ENCODE peak calls at places on chromosome 1, in seven cellular contexts. One of them, this sample, is unnamed.

GRCh38 chr1:113605099-113605498 is 154.2 kb downstream of the PHTF1 start:
- DNase-seq in T-helper 1 cell: no peak
- DNase-seq in IMR-90: no peak
- DNase-seq in tibial nerve: no peak
- DNase-seq in CD4-positive, alpha-beta T cell: no peak
- DNase-seq in NCI-H1930: no peak
- DNase-seq in tibial artery: no peak
- DNase-seq in this sample: no peak

GRCh38 chr1:33337994-33338494 is 17.1 kb upstream of the A3GALT2 start:
- DNase-seq in tibial nerve: peak
- DNase-seq in NCI-H1930: no peak
- DNase-seq in T-helper 1 cell: no peak
- DNase-seq in tibial artery: no peak
- DNase-seq in IMR-90: peak
- DNase-seq in CD4-positive, alpha-beta T cell: no peak
- DNase-seq in this sample: no peak

GRCh38 chr1:116359060-116359830 is 13.8 kb upstream of the ATP1A1 start:
- DNase-seq in T-helper 1 cell: no peak
- DNase-seq in CD4-positive, alpha-beta T cell: no peak
- DNase-seq in tibial artery: no peak
- DNase-seq in IMR-90: no peak
- DNase-seq in tibial nerve: no peak
- DNase-seq in NCI-H1930: no peak
- DNase-seq in this sample: no peak

GRCh38 chr1:156664046-156664948 is 12.9 kb downstream of the NES start:
- DNase-seq in tibial artery: no peak
- DNase-seq in T-helper 1 cell: no peak
- DNase-seq in tibial nerve: no peak
- DNase-seq in NCI-H1930: no peak
- DNase-seq in IMR-90: peak
- DNase-seq in CD4-positive, alpha-beta T cell: no peak
- DNase-seq in this sample: no peak

GRCh38 chr1:33966346-33967141 is 102.7 kb downstream of the HMGB4 start:
- DNase-seq in tibial artery: no peak
- DNase-seq in IMR-90: peak
- DNase-seq in NCI-H1930: no peak
- DNase-seq in CD4-positive, alpha-beta T cell: no peak
- DNase-seq in tibial nerve: no peak
- DNase-seq in T-helper 1 cell: no peak
- DNase-seq in this sample: no peak

GRCh38 chr1:204149635-204150565 is 1.9 kb downstream of the ETNK2 start:
- DNase-seq in NCI-H1930: no peak
- DNase-seq in T-helper 1 cell: no peak
- DNase-seq in tibial nerve: peak
- DNase-seq in tibial artery: peak
- DNase-seq in IMR-90: no peak
- DNase-seq in CD4-positive, alpha-beta T cell: no peak
- DNase-seq in this sample: peak

GRCh38 chr1:174871886-174872285 is 127.9 kb upstream of the CACYBP start:
- DNase-seq in IMR-90: no peak
- DNase-seq in tibial artery: no peak
- DNase-seq in CD4-positive, alpha-beta T cell: no peak
- DNase-seq in NCI-H1930: no peak
- DNase-seq in tibial nerve: no peak
- DNase-seq in T-helper 1 cell: no peak
- DNase-seq in this sample: no peak

GRCh38 chr1:20361805-20362381 is 71.2 kb downstream of the VWA5B1 start:
- DNase-seq in IMR-90: peak
- DNase-seq in NCI-H1930: peak
- DNase-seq in T-helper 1 cell: no peak
- DNase-seq in tibial nerve: peak
- DNase-seq in CD4-positive, alpha-beta T cell: no peak
- DNase-seq in tibial artery: no peak
- DNase-seq in this sample: peak

GRCh38 chr1:14742181-14742980 is 143.9 kb downstream of the KAZN start:
- DNase-seq in CD4-positive, alpha-beta T cell: no peak
- DNase-seq in NCI-H1930: no peak
- DNase-seq in tibial nerve: no peak
- DNase-seq in tibial artery: no peak
- DNase-seq in T-helper 1 cell: no peak
- DNase-seq in IMR-90: peak
- DNase-seq in this sample: no peak

GRCh38 chr1:116001739-116002487 is 25.6 kb downstream of the SLC22A15 start:
- DNase-seq in tibial artery: no peak
- DNase-seq in T-helper 1 cell: no peak
- DNase-seq in IMR-90: no peak
- DNase-seq in NCI-H1930: no peak
- DNase-seq in tibial nerve: no peak
- DNase-seq in CD4-positive, alpha-beta T cell: no peak
- DNase-seq in this sample: no peak

GRCh38 chr1:182794802-182795201 is 5.2 kb downstream of the NPL start:
- DNase-seq in NCI-H1930: no peak
- DNase-seq in tibial nerve: no peak
- DNase-seq in IMR-90: no peak
- DNase-seq in CD4-positive, alpha-beta T cell: no peak
- DNase-seq in T-helper 1 cell: no peak
- DNase-seq in tibial artery: no peak
- DNase-seq in this sample: no peak

GRCh38 chr1:14513084-14513483 is 85.4 kb upstream of the KAZN start:
- DNase-seq in CD4-positive, alpha-beta T cell: no peak
- DNase-seq in tibial nerve: peak
- DNase-seq in T-helper 1 cell: no peak
- DNase-seq in NCI-H1930: no peak
- DNase-seq in tibial artery: no peak
- DNase-seq in IMR-90: no peak
- DNase-seq in this sample: no peak

GRCh38 chr1:117629625-117630422 is 24.0 kb downstream of the TENT5C start:
- DNase-seq in CD4-positive, alpha-beta T cell: no peak
- DNase-seq in IMR-90: no peak
- DNase-seq in tibial nerve: no peak
- DNase-seq in NCI-H1930: no peak
- DNase-seq in tibial artery: no peak
- DNase-seq in T-helper 1 cell: no peak
- DNase-seq in this sample: no peak

GRCh38 chr1:95068956-95069710 is 3.6 kb downstream of the ALG14 start:
- DNase-seq in NCI-H1930: no peak
- DNase-seq in tibial artery: no peak
- DNase-seq in CD4-positive, alpha-beta T cell: no peak
- DNase-seq in tibial nerve: no peak
- DNase-seq in IMR-90: no peak
- DNase-seq in T-helper 1 cell: no peak
- DNase-seq in this sample: no peak

GRCh38 chr1:67766117-67766978 is 66.9 kb downstream of the GNG12 start:
- DNase-seq in T-helper 1 cell: no peak
- DNase-seq in tibial artery: peak
- DNase-seq in tibial nerve: peak
- DNase-seq in CD4-positive, alpha-beta T cell: peak
- DNase-seq in NCI-H1930: no peak
- DNase-seq in IMR-90: peak
- DNase-seq in this sample: no peak

GRCh38 chr1:245614986-245615385 is 460.2 kb downstream of the KIF26B start:
- DNase-seq in tibial artery: no peak
- DNase-seq in NCI-H1930: no peak
- DNase-seq in IMR-90: no peak
- DNase-seq in CD4-positive, alpha-beta T cell: no peak
- DNase-seq in T-helper 1 cell: no peak
- DNase-seq in tibial nerve: no peak
- DNase-seq in this sample: no peak

GRCh38 chr1:9910080-9910424 is at the start of gene CTNNBIP1:
- DNase-seq in IMR-90: no peak
- DNase-seq in CD4-positive, alpha-beta T cell: no peak
- DNase-seq in NCI-H1930: no peak
- DNase-seq in T-helper 1 cell: no peak
- DNase-seq in tibial nerve: no peak
- DNase-seq in tibial artery: no peak
- DNase-seq in this sample: no peak

GRCh38 chr1:180251526-180252305 is 21.7 kb downstream of the LHX4 start:
- DNase-seq in CD4-positive, alpha-beta T cell: no peak
- DNase-seq in T-helper 1 cell: no peak
- DNase-seq in IMR-90: no peak
- DNase-seq in tibial nerve: no peak
- DNase-seq in tibial artery: no peak
- DNase-seq in NCI-H1930: no peak
- DNase-seq in this sample: peak

GRCh38 chr1:161726631-161727342 is 5.4 kb downstream of the FCRLB start:
- DNase-seq in tibial artery: peak
- DNase-seq in NCI-H1930: peak
- DNase-seq in T-helper 1 cell: peak
- DNase-seq in tibial nerve: peak
- DNase-seq in IMR-90: peak
- DNase-seq in CD4-positive, alpha-beta T cell: peak
- DNase-seq in this sample: peak

GRCh38 chr1:153790996-153791855 is 16.0 kb downstream of the SLC27A3 start:
- DNase-seq in NCI-H1930: no peak
- DNase-seq in tibial nerve: no peak
- DNase-seq in tibial artery: no peak
- DNase-seq in IMR-90: peak
- DNase-seq in CD4-positive, alpha-beta T cell: no peak
- DNase-seq in T-helper 1 cell: no peak
- DNase-seq in this sample: peak

GRCh38 chr1:175206687-175207086 is 14.1 kb upstream of the KIAA0040 start:
- DNase-seq in NCI-H1930: no peak
- DNase-seq in CD4-positive, alpha-beta T cell: no peak
- DNase-seq in IMR-90: no peak
- DNase-seq in T-helper 1 cell: no peak
- DNase-seq in tibial artery: no peak
- DNase-seq in tibial nerve: no peak
- DNase-seq in this sample: no peak

GRCh38 chr1:68653882-68654281 is 157.0 kb upstream of the DEPDC1 start:
- DNase-seq in IMR-90: no peak
- DNase-seq in CD4-positive, alpha-beta T cell: no peak
- DNase-seq in tibial artery: no peak
- DNase-seq in NCI-H1930: no peak
- DNase-seq in tibial nerve: no peak
- DNase-seq in T-helper 1 cell: no peak
- DNase-seq in this sample: no peak

GRCh38 chr1:20588634-20589225 is at the start of gene CDA:
- DNase-seq in IMR-90: no peak
- DNase-seq in T-helper 1 cell: no peak
- DNase-seq in NCI-H1930: no peak
- DNase-seq in CD4-positive, alpha-beta T cell: no peak
- DNase-seq in tibial artery: peak
- DNase-seq in tibial nerve: no peak
- DNase-seq in this sample: no peak

GRCh38 chr1:209416009-209416408 is 167.5 kb upstream of the CAMK1G start:
- DNase-seq in IMR-90: peak
- DNase-seq in tibial artery: no peak
- DNase-seq in tibial nerve: no peak
- DNase-seq in CD4-positive, alpha-beta T cell: no peak
- DNase-seq in T-helper 1 cell: no peak
- DNase-seq in NCI-H1930: no peak
- DNase-seq in this sample: no peak

GRCh38 chr1:19447550-19447949 is 37.8 kb downstream of the CAPZB start:
- DNase-seq in tibial nerve: no peak
- DNase-seq in CD4-positive, alpha-beta T cell: no peak
- DNase-seq in IMR-90: no peak
- DNase-seq in NCI-H1930: no peak
- DNase-seq in tibial artery: no peak
- DNase-seq in T-helper 1 cell: no peak
- DNase-seq in this sample: no peak

GRCh38 chr1:107807405-107807804 is 157.6 kb downstream of the VAV3 start:
- DNase-seq in IMR-90: no peak
- DNase-seq in CD4-positive, alpha-beta T cell: no peak
- DNase-seq in NCI-H1930: no peak
- DNase-seq in T-helper 1 cell: no peak
- DNase-seq in tibial nerve: no peak
- DNase-seq in tibial artery: no peak
- DNase-seq in this sample: no peak

GRCh38 chr1:93694039-93694438 is 12.4 kb upstream of the BCAR3 start:
- DNase-seq in tibial nerve: no peak
- DNase-seq in IMR-90: no peak
- DNase-seq in tibial artery: peak
- DNase-seq in T-helper 1 cell: no peak
- DNase-seq in CD4-positive, alpha-beta T cell: no peak
- DNase-seq in NCI-H1930: no peak
- DNase-seq in this sample: no peak